ENCODE peak calls at places on chromosomes 12 and 14, in five cellular contexts. N is H9, H is left ventricle myocardium inferior, M is type B pancreatic cell, A is pancreas. C is an unnamed sample.

GRCh38 chr12:21774358-21775129 is at the start of gene KCNJ8:
- DNase-seq in N (peak), M (peak), H (peak), A (peak), C (no peak)

GRCh38 chr14:32004300-32004699 is 72.8 kb upstream of the ARHGAP5 start:
- DNase-seq in A (no peak), H (no peak), M (no peak), N (no peak), C (peak)

GRCh38 chr12:106333010-106333409 is 24.5 kb upstream of the POLR3B start:
- DNase-seq in N (no peak), H (no peak), A (no peak), M (no peak), C (no peak)

GRCh38 chr14:101962503-101962874 is 1.9 kb upstream of the DYNC1H1 start:
- DNase-seq in A (peak), N (no peak), M (no peak), H (peak), C (peak)

GRCh38 chr12:46946137-46946536 is 120.3 kb upstream of the SLC38A4 start:
- DNase-seq in N (no peak), H (no peak), M (no peak), A (no peak), C (peak)

GRCh38 chr12:51183816-51184215 is 10.9 kb upstream of the TFCP2 start:
- DNase-seq in A (peak), M (no peak), H (peak), N (no peak), C (no peak)

GRCh38 chr12:98656289-98657101 is 11.4 kb downstream of the APAF1 start:
- DNase-seq in A (no peak), H (no peak), M (no peak), N (no peak), C (no peak)

GRCh38 chr12:118549506-118550109 is 173.3 kb downstream of the SUDS3 start:
- DNase-seq in H (no peak), N (no peak), A (no peak), M (no peak), C (no peak)

GRCh38 chr12:110717037-110717436 is 25.7 kb downstream of the PPP1CC start:
- DNase-seq in M (no peak), H (no peak), N (no peak), A (no peak), C (no peak)

GRCh38 chr12:12983420-12984035 is 16.5 kb downstream of the HEBP1 start:
- DNase-seq in H (no peak), M (no peak), A (no peak), N (no peak), C (no peak)

GRCh38 chr12:18864900-18865561 is 127.1 kb downstream of the CAPZA3 start:
- DNase-seq in N (no peak), H (no peak), A (no peak), M (no peak), C (peak)

GRCh38 chr14:105528197-105528858 is 1.9 kb downstream of the TMEM121 start:
- DNase-seq in N (peak), A (peak), H (peak), M (peak), C (peak)

GRCh38 chr14:99604766-99605298 is 825 bp upstream of the CCDC85C start:
- DNase-seq in M (peak), A (peak), N (no peak), H (no peak), C (no peak)

GRCh38 chr14:105412768-105413541 is 6.7 kb upstream of the MTA1 start:
- DNase-seq in A (no peak), N (no peak), H (no peak), M (no peak), C (no peak)

GRCh38 chr12:131618303-131618658 is 92.6 kb upstream of the SFSWAP start:
- DNase-seq in N (peak), M (no peak), H (no peak), A (no peak), C (no peak)

GRCh38 chr12:46843811-46844210 is 18.0 kb upstream of the SLC38A4 start:
- DNase-seq in A (no peak), N (no peak), H (no peak), M (no peak), C (no peak)

GRCh38 chr14:104688755-104689619 is at the start of gene INF2:
- DNase-seq in H (peak), N (peak), M (no peak), A (peak), C (no peak)

GRCh38 chr12:113298861-113299545 is 35.9 kb downstream of the SLC8B1 start:
- DNase-seq in A (peak), H (peak), M (no peak), N (no peak), C (no peak)

GRCh38 chr12:53935562-53936341 is 2.9 kb upstream of the HOXC13 start:
- DNase-seq in N (no peak), H (no peak), M (peak), A (no peak), C (no peak)

GRCh38 chr12:12807970-12808702 is 5.0 kb upstream of the DDX47 start:
- DNase-seq in M (no peak), H (peak), N (no peak), A (no peak), C (no peak)

GRCh38 chr12:103879048-103879692 is 38.1 kb upstream of the NT5DC3 start:
- DNase-seq in H (no peak), M (no peak), A (no peak), N (no peak), C (no peak)

GRCh38 chr14:23572841-23573240 is 5.2 kb upstream of the AP1G2 start:
- DNase-seq in N (no peak), M (no peak), H (no peak), A (no peak), C (no peak)

GRCh38 chr14:73381379-73382013 is 76.8 kb downstream of the NUMB start:
- DNase-seq in N (no peak), M (no peak), A (no peak), H (no peak), C (no peak)

GRCh38 chr12:78121969-78122610 is 291.4 kb downstream of the NAV3 start:
- DNase-seq in H (peak), N (no peak), A (no peak), M (peak), C (no peak)

GRCh38 chr14:85187521-85187920 is 342.4 kb upstream of the FLRT2 start:
- DNase-seq in N (no peak), M (no peak), A (no peak), H (no peak), C (no peak)

GRCh38 chr12:96221391-96221790 is 27.2 kb downstream of the ELK3 start:
- DNase-seq in H (no peak), M (no peak), N (no peak), A (no peak), C (no peak)

GRCh38 chr12:96224219-96224615 is 30.0 kb downstream of the ELK3 start:
- DNase-seq in H (no peak), A (no peak), M (no peak), N (no peak), C (no peak)

GRCh38 chr12:96225994-96226399 is 31.8 kb downstream of the ELK3 start:
- DNase-seq in A (no peak), N (no peak), H (no peak), M (no peak), C (no peak)

GRCh38 chr12:96225003-96225855 is 31.1 kb downstream of the ELK3 start:
- DNase-seq in A (no peak), N (no peak), M (no peak), H (no peak), C (no peak)

DNA sequence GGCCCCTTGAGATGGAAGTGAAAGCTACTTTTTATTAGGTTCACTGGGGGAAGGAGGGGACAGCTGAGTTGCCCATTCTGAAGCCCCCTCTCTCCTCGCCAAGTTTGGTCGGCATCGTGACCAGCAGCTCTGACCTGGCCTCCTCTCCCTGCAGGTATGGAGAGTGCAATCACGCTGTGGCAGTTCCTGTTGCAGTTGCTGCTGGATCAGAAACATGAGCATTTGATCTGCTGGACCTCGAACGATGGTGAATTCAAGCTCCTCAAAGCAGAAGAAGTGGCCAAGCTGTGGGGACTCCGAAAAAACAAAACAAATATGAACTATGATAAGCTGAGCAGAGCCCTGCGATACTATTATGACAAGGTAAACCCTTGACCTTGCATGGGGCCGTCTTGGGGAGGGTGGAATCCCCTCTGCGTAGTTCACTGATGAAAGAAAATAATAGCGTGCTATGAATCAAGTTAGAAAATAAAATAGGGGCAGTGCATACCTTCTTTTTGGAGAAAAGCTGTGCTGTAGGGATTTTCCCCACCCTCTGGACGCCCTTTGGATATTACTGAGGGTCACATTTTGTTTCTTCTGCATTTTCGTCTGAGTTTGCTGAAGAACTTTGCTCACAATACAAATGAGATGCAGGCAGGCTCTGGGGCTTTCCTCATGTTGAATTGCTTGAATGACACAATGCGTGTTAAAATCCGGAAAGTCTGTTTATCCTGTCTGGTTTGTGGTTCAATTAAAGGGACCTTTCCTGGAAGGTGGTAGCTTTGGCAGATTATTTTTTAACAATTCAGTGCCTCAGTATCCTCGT is 29.4 kb downstream of the ELK3 start:
- DNase-seq in H (no peak), A (no peak), M (no peak), N (no peak), C (no peak)
- TF ChIP-seq CTCF in H (no peak), A (no peak), M (no peak), N (no peak), C (no peak)

GRCh38 chr14:26410189-26410685 is 187.6 kb downstream of the NOVA1 start:
- DNase-seq in A (no peak), H (no peak), M (no peak), N (no peak), C (no peak)

GRCh38 chr14:26415618-26416123 is 182.2 kb downstream of the NOVA1 start:
- DNase-seq in A (peak), H (no peak), N (no peak), M (no peak), C (no peak)

GRCh38 chr14:26414103-26414502 is 183.7 kb downstream of the NOVA1 start:
- DNase-seq in M (no peak), H (no peak), N (no peak), A (no peak), C (no peak)

GRCh38 chr14:26412421-26412820 is 185.4 kb downstream of the NOVA1 start:
- DNase-seq in H (no peak), M (no peak), A (no peak), N (no peak), C (no peak)

GRCh38 chr14:26414933-26415332 is 182.9 kb downstream of the NOVA1 start:
- DNase-seq in H (no peak), M (no peak), A (no peak), N (no peak), C (no peak)
- TF ChIP-seq CTCF in H (no peak), M (no peak), A (no peak), N (no peak), C (no peak)

GRCh38 chr12:112199136-112199535 is 73.8 kb downstream of the TRAFD1 start:
- DNase-seq in A (no peak), M (no peak), H (no peak), N (no peak), C (no peak)
- TF ChIP-seq CTCF in A (no peak), M (no peak), H (no peak), N (no peak), C (no peak)

GRCh38 chr12:115176741-115177400 is 492.9 kb upstream of the TBX3 start:
- DNase-seq in M (no peak), H (no peak), A (no peak), N (no peak), C (no peak)
- TF ChIP-seq CTCF in M (no peak), H (no peak), A (no peak), N (no peak), C (no peak)

GRCh38 chr12:55736076-55736475 is 6.8 kb upstream of the GDF11 start:
- DNase-seq in N (no peak), H (no peak), M (no peak), A (no peak), C (no peak)

GRCh38 chr12:55738113-55739024 is 4.6 kb upstream of the GDF11 start:
- DNase-seq in H (peak), A (peak), N (peak), M (no peak), C (no peak)

GRCh38 chr12:55737581-55738112 is 5.3 kb upstream of the GDF11 start:
- DNase-seq in A (no peak), M (no peak), N (no peak), H (no peak), C (no peak)

GRCh38 chr12:55736780-55737580 is 5.9 kb upstream of the GDF11 start:
- DNase-seq in M (no peak), A (peak), H (peak), N (peak), C (no peak)

GRCh38 chr12:55739025-55739378 is 3.9 kb upstream of the GDF11 start:
- DNase-seq in N (no peak), A (no peak), M (no peak), H (no peak), C (no peak)
- TF ChIP-seq CTCF in N (no peak), A (peak), M (no peak), H (no peak), C (no peak)

GRCh38 chr12:42296503-42297109 is 29.3 kb downstream of the ZCRB1 start:
- DNase-seq in A (no peak), M (no peak), H (no peak), N (no peak), C (no peak)
- TF ChIP-seq CTCF in A (no peak), M (peak), H (no peak), N (peak), C (peak)

GRCh38 chr12:27709932-27710591 is 570 bp upstream of the MRPS35 start:
- DNase-seq in H (no peak), A (no peak), M (no peak), N (no peak), C (no peak)

GRCh38 chr12:27709212-27709931 is 1.3 kb upstream of the MRPS35 start:
- DNase-seq in M (no peak), H (no peak), A (no peak), N (no peak), C (no peak)

GRCh38 chr12:27711957-27712356 is 1.3 kb downstream of the MRPS35 start:
- DNase-seq in N (no peak), H (no peak), A (no peak), M (no peak), C (no peak)

GRCh38 chr12:27711312-27711682 is 665 bp downstream of the MRPS35 start:
- DNase-seq in A (no peak), M (no peak), N (no peak), H (no peak), C (no peak)

DNA sequence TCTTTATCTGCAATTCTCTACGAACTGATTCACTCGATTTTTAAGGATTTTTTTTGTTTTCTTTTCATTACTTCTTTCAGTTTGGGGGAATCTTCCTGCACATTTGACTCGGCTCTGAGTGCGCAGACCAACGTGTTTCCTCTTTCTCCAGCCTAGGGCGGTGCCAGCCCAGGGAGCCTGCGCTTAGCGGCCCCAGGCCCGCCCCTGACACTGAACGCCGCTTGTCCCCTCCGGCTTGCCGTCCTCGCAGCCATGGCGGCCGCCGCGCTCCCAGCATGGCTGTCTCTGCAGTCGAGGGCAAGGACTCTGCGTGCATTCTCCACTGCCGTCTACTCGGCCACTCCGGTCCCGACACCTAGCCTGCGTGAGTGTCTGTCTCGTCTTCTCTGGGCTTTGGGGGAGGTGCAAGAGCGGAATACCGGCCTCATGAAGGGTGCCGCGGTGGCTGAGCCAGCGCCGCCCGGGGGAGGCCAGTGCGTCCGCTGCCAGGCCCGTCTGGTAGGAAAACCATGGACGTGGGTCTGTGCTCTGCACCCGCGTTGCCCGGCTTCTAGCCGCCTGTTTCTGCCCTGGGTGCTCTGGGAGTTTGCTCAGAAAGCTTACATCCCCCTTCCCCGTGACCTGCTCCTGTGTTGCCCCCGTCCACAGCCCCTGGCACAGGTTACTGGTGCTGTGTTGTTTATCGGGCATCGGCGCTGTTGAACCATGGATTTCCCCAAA is at the start of gene MRPS35:
- DNase-seq in A (peak), N (peak), M (peak), H (peak), C (peak)
- TF ChIP-seq CTCF in A (no peak), N (no peak), M (no peak), H (no peak), C (no peak)

GRCh38 chr14:94309721-94310120 is 13.4 kb downstream of the SERPINA6 start:
- DNase-seq in A (no peak), H (no peak), M (no peak), N (no peak), C (no peak)

GRCh38 chr14:94306047-94306978 is 13.2 kb upstream of the SERPINA10 start:
- DNase-seq in H (no peak), A (no peak), M (no peak), N (no peak), C (no peak)

GRCh38 chr14:94310248-94310647 is 12.9 kb downstream of the SERPINA6 start:
- DNase-seq in M (no peak), H (no peak), A (no peak), N (no peak), C (no peak)

GRCh38 chr14:94305620-94306019 is 12.6 kb upstream of the SERPINA10 start:
- DNase-seq in N (no peak), A (no peak), M (no peak), H (no peak), C (no peak)

GRCh38 chr14:94307410-94307992 is 14.4 kb upstream of the SERPINA10 start:
- DNase-seq in M (no peak), A (no peak), H (no peak), N (no peak), C (no peak)
- TF ChIP-seq CTCF in M (peak), A (no peak), H (no peak), N (peak), C (no peak)

GRCh38 chr12:40314927-40315326 is 90.1 kb downstream of the LRRK2 start:
- DNase-seq in H (no peak), N (no peak), M (no peak), A (no peak), C (no peak)

GRCh38 chr12:40312196-40312595 is 87.4 kb downstream of the LRRK2 start:
- DNase-seq in H (no peak), N (no peak), A (no peak), M (no peak), C (no peak)

GRCh38 chr12:40315375-40315774 is 90.6 kb downstream of the LRRK2 start:
- DNase-seq in N (no peak), H (no peak), A (no peak), M (no peak), C (no peak)

GRCh38 chr12:40313928-40314327 is 89.1 kb downstream of the LRRK2 start:
- DNase-seq in M (no peak), N (no peak), H (no peak), A (no peak), C (no peak)

DNA sequence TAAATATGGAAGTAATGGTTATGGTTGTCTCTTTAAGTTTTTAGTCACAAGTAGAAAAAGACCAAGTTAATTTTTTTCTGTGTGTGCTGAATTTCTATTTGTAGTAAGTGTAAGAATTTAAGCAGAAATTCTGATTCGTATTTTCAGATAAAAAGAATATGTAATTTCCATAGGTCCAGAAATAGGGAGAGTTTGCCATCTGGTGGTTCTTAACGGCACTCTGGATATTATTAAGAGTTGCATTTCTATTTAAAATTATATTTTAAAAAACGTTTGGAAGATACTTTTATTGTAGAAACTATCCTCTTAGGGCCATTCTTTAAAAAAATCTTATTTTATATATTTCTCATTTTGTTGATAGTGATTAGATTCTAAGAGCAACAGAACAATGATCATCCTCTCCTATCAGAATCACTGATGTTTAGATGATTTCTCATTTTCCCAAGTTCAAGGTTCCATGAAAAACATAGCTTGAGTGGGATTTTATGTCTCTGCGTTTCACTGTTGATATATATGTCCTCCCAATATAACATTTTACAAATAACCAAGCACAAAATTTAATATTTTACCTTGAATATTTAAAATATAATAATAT is 88.3 kb downstream of the LRRK2 start:
- DNase-seq in H (no peak), M (no peak), A (no peak), N (no peak), C (peak)
- TF ChIP-seq CTCF in H (peak), M (peak), A (no peak), N (peak), C (peak)

GRCh38 chr14:33909380-33910084 is 41.3 kb downstream of the EGLN3 start:
- DNase-seq in M (no peak), A (no peak), H (no peak), N (no peak), C (no peak)

GRCh38 chr14:33906968-33907367 is 43.9 kb downstream of the EGLN3 start:
- DNase-seq in H (no peak), N (no peak), M (no peak), A (no peak), C (no peak)

GRCh38 chr14:33904609-33905008 is 46.3 kb downstream of the EGLN3 start:
- DNase-seq in A (no peak), M (no peak), N (no peak), H (no peak), C (no peak)

GRCh38 chr14:33911046-33911445 is 39.8 kb downstream of the EGLN3 start:
- DNase-seq in N (no peak), M (no peak), H (no peak), A (no peak), C (no peak)

GRCh38 chr14:33908540-33909223 is 42.2 kb downstream of the EGLN3 start:
- DNase-seq in A (no peak), M (no peak), N (no peak), H (no peak), C (no peak)
- TF ChIP-seq CTCF in A (no peak), M (no peak), N (peak), H (no peak), C (no peak)

C was measured in AG09309.